ENCODE peak calls at places on chromosomes 4 and X, in four cellular contexts. One of them, this sample, is unnamed.

GRCh38 chr4:32117696-32118095 is 1397.5 kb downstream of the PCDH7 start:
- DNase-seq in transverse colon: no peak
- DNase-seq in uterus: no peak
- DNase-seq in fibroblast of lung: no peak
- DNase-seq in this sample: no peak

GRCh38 chr4:102036619-102037376 is 246.3 kb downstream of the BANK1 start:
- DNase-seq in transverse colon: no peak
- DNase-seq in uterus: no peak
- DNase-seq in fibroblast of lung: peak; percentile 37
- DNase-seq in this sample: no peak

GRCh38 chrX:124406294-124407013 is 60.1 kb downstream of the SH2D1A start:
- DNase-seq in transverse colon: peak; percentile 20
- DNase-seq in uterus: no peak
- DNase-seq in fibroblast of lung: peak; percentile 62
- DNase-seq in this sample: peak; percentile 63

GRCh38 chr4:169716677-169717076 is 41.1 kb downstream of the HPF1 start:
- DNase-seq in transverse colon: no peak
- DNase-seq in uterus: no peak
- DNase-seq in fibroblast of lung: peak; percentile 61
- DNase-seq in this sample: no peak

GRCh38 chr4:186266699-186267467 is 894 bp downstream of the F11 start:
- DNase-seq in transverse colon: no peak
- DNase-seq in uterus: no peak
- DNase-seq in fibroblast of lung: peak; percentile 13
- DNase-seq in this sample: peak; percentile 58

GRCh38 chr4:155639674-155640529 is 26.7 kb upstream of the GUCY1A1 start:
- DNase-seq in transverse colon: no peak
- DNase-seq in uterus: no peak
- DNase-seq in fibroblast of lung: peak; percentile 27
- DNase-seq in this sample: no peak

GRCh38 chrX:150270622-150271021 is 92.5 kb upstream of the MAMLD1 start:
- DNase-seq in transverse colon: no peak
- DNase-seq in uterus: no peak
- DNase-seq in fibroblast of lung: no peak
- DNase-seq in this sample: no peak

GRCh38 chr4:62912531-62912930 is 1496.7 kb downstream of the TECRL start:
- DNase-seq in transverse colon: no peak
- DNase-seq in uterus: no peak
- DNase-seq in fibroblast of lung: no peak
- DNase-seq in this sample: no peak

DNA sequence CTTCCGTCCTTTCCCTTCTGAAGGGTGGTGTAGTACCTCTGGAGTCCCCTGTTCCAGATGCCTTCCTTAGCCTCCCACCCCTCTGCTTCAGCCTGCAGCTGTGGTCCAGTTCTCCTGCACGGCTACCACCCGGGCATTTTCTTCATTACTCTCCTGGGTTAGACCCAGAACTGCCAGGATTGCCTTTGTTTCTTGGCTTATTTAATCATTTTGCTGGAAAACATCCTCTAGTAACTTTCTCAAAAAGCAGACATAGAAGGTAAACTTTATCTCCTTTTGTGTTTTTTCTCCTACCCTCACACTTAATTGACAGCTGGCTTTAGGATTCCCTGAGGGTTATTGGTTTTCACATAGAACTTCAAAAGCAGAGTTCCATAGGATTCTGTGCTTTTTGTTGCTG is 20.2 kb downstream of the ANAPC4 start:
- DNase-seq in transverse colon: no peak
- DNase-seq in uterus: no peak
- DNase-seq in fibroblast of lung: no peak
- DNase-seq in this sample: no peak
- H3K36me3 ChIP-seq in transverse colon: peaks cover 2% of the 10 kb centered on the region
- H3K36me3 ChIP-seq in uterus: no peaks in the 10 kb centered on the region
- H3K36me3 ChIP-seq in fibroblast of lung: peaks cover 4% of the 10 kb centered on the region
- H3K36me3 ChIP-seq in this sample: peaks cover 22% of the 10 kb centered on the region

DNA sequence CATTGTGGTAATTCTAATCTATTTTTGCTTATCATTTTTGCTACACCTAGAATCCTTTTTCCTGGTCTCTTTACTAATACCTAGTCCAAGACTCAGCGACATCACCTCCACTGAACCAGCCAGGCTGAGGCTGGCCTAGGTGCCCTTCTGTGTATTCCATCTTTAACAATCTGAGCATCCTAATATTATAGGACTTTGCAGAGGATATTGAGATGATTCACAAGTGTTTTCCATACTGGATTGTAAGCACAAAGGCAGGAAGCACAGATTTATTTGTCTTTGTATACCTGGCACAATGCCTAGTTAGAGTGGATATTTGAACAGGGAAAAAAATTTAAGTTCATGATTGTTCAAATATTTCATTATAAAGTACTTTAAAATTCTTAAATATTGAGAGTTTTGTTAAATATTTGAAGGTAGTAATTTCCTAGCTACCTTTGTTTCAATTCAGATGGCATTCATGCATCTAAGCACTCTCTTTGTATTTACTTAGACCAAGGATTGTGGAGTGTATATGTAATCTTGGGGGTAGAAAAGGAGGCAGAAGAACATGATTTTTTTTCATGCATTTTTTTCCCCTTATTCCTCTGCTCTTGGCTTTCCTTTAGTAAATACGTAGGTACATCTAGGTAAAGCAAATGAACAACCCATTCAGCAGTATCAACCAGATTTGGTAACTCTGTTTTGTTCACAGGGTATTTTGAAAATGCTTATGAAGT is 18.4 kb downstream of the SMARCA5 start:
- DNase-seq in transverse colon: no peak
- DNase-seq in uterus: no peak
- DNase-seq in fibroblast of lung: peak; percentile 20
- DNase-seq in this sample: no peak
- H3K36me3 ChIP-seq in transverse colon: peaks cover 4% of the 10 kb centered on the region
- H3K36me3 ChIP-seq in uterus: no peaks in the 10 kb centered on the region
- H3K36me3 ChIP-seq in fibroblast of lung: peaks cover 11% of the 10 kb centered on the region
- H3K36me3 ChIP-seq in this sample: peaks cover 4% of the 10 kb centered on the region

GRCh38 chrX:119015407-119016242 is 41.2 kb downstream of the LONRF3 start:
- DNase-seq in transverse colon: peak; percentile 32
- DNase-seq in uterus: peak; percentile 43
- DNase-seq in fibroblast of lung: peak; percentile 86
- DNase-seq in this sample: peak; percentile 15

GRCh38 chrX:119010491-119010890 is 36.1 kb downstream of the LONRF3 start:
- DNase-seq in transverse colon: no peak
- DNase-seq in uterus: no peak
- DNase-seq in fibroblast of lung: no peak
- DNase-seq in this sample: no peak

GRCh38 chrX:119009071-119009470 is 34.7 kb downstream of the LONRF3 start:
- DNase-seq in transverse colon: no peak
- DNase-seq in uterus: no peak
- DNase-seq in fibroblast of lung: no peak
- DNase-seq in this sample: no peak

GRCh38 chrX:119008122-119008744 is 33.8 kb downstream of the LONRF3 start:
- DNase-seq in transverse colon: peak; percentile 21
- DNase-seq in uterus: peak; percentile 20
- DNase-seq in fibroblast of lung: no peak
- DNase-seq in this sample: peak; percentile 28

GRCh38 chrX:119013146-119013545 is 38.7 kb downstream of the LONRF3 start:
- DNase-seq in transverse colon: no peak
- DNase-seq in uterus: no peak
- DNase-seq in fibroblast of lung: no peak
- DNase-seq in this sample: no peak
- H3K36me3 ChIP-seq in transverse colon: no peaks in the 10 kb centered on the region
- H3K36me3 ChIP-seq in uterus: no peaks in the 10 kb centered on the region
- H3K36me3 ChIP-seq in fibroblast of lung: no peaks in the 10 kb centered on the region
- H3K36me3 ChIP-seq in this sample: no peaks in the 10 kb centered on the region

GRCh38 chr4:7769936-7770674 is 169.6 kb downstream of the AFAP1 start:
- DNase-seq in transverse colon: no peak
- DNase-seq in uterus: no peak
- DNase-seq in fibroblast of lung: no peak
- DNase-seq in this sample: peak; percentile 64

GRCh38 chr4:7770675-7771050 is 169.0 kb downstream of the AFAP1 start:
- DNase-seq in transverse colon: no peak
- DNase-seq in uterus: no peak
- DNase-seq in fibroblast of lung: no peak
- DNase-seq in this sample: no peak

GRCh38 chr4:7771056-7771455 is 168.6 kb downstream of the AFAP1 start:
- DNase-seq in transverse colon: no peak
- DNase-seq in uterus: no peak
- DNase-seq in fibroblast of lung: no peak
- DNase-seq in this sample: no peak

GRCh38 chr4:7772708-7773385 is 166.8 kb downstream of the AFAP1 start:
- DNase-seq in transverse colon: peak; percentile 78
- DNase-seq in uterus: peak; percentile 59
- DNase-seq in fibroblast of lung: no peak
- DNase-seq in this sample: peak; percentile 76

GRCh38 chr4:7771541-7772507 is 167.8 kb downstream of the AFAP1 start:
- DNase-seq in transverse colon: peak; percentile 66
- DNase-seq in uterus: no peak
- DNase-seq in fibroblast of lung: no peak
- DNase-seq in this sample: peak; percentile 77
- H3K36me3 ChIP-seq in transverse colon: no peaks in the 10 kb centered on the region
- H3K36me3 ChIP-seq in uterus: no peaks in the 10 kb centered on the region
- H3K36me3 ChIP-seq in fibroblast of lung: peaks cover 43% of the 10 kb centered on the region
- H3K36me3 ChIP-seq in this sample: no peaks in the 10 kb centered on the region

GRCh38 chr4:58081356-58081755 is 971.2 kb upstream of the IGFBP7 start:
- DNase-seq in transverse colon: no peak
- DNase-seq in uterus: no peak
- DNase-seq in fibroblast of lung: no peak
- DNase-seq in this sample: no peak
- H3K36me3 ChIP-seq in transverse colon: no peaks in the 10 kb centered on the region
- H3K36me3 ChIP-seq in uterus: no peaks in the 10 kb centered on the region
- H3K36me3 ChIP-seq in fibroblast of lung: no peaks in the 10 kb centered on the region
- H3K36me3 ChIP-seq in this sample: no peaks in the 10 kb centered on the region

GRCh38 chr4:3215733-3216132 is 33.2 kb upstream of the MSANTD1 start:
- DNase-seq in transverse colon: no peak
- DNase-seq in uterus: no peak
- DNase-seq in fibroblast of lung: no peak
- DNase-seq in this sample: no peak
- H3K36me3 ChIP-seq in transverse colon: no peaks in the 10 kb centered on the region
- H3K36me3 ChIP-seq in uterus: no peaks in the 10 kb centered on the region
- H3K36me3 ChIP-seq in fibroblast of lung: peaks cover 17% of the 10 kb centered on the region
- H3K36me3 ChIP-seq in this sample: peaks cover 17% of the 10 kb centered on the region

GRCh38 chr4:3217266-3217665 is 31.7 kb upstream of the MSANTD1 start:
- DNase-seq in transverse colon: no peak
- DNase-seq in uterus: no peak
- DNase-seq in fibroblast of lung: no peak
- DNase-seq in this sample: no peak
- H3K36me3 ChIP-seq in transverse colon: no peaks in the 10 kb centered on the region
- H3K36me3 ChIP-seq in uterus: no peaks in the 10 kb centered on the region
- H3K36me3 ChIP-seq in fibroblast of lung: peaks cover 18% of the 10 kb centered on the region
- H3K36me3 ChIP-seq in this sample: peaks cover 14% of the 10 kb centered on the region

DNA sequence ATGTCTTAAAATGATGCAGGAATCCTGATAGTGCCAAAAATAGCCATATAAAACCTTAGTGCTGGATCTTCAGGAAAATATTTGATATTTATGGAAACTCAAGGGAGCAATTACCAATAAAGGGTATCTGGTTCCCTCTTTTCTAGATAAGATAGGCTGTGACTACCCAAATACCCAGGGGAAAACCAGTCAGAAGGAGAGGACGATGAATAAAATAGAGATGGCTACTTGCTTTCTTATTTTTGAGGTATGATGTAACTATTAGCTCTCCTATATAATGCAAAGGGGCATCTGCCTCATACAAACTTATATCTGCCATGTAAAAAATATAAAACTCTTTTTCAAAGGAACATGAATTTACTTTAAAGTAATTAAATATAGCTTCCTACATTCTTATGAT is 23.4 kb upstream of the COX18 start:
- DNase-seq in transverse colon: no peak
- DNase-seq in uterus: no peak
- DNase-seq in fibroblast of lung: no peak
- DNase-seq in this sample: no peak
- H3K36me3 ChIP-seq in transverse colon: no peaks in the 10 kb centered on the region
- H3K36me3 ChIP-seq in uterus: no peaks in the 10 kb centered on the region
- H3K36me3 ChIP-seq in fibroblast of lung: peaks cover 10% of the 10 kb centered on the region
- H3K36me3 ChIP-seq in this sample: peaks cover 25% of the 10 kb centered on the region

GRCh38 chr4:5735463-5735862 is 24.5 kb downstream of the EVC start:
- DNase-seq in transverse colon: no peak
- DNase-seq in uterus: no peak
- DNase-seq in fibroblast of lung: no peak
- DNase-seq in this sample: no peak
- H3K36me3 ChIP-seq in transverse colon: no peaks in the 10 kb centered on the region
- H3K36me3 ChIP-seq in uterus: no peaks in the 10 kb centered on the region
- H3K36me3 ChIP-seq in fibroblast of lung: peaks cover 18% of the 10 kb centered on the region
- H3K36me3 ChIP-seq in this sample: no peaks in the 10 kb centered on the region

GRCh38 chr4:20723019-20723418 is 22.8 kb downstream of the PACRGL start:
- DNase-seq in transverse colon: no peak
- DNase-seq in uterus: no peak
- DNase-seq in fibroblast of lung: peak; percentile 6
- DNase-seq in this sample: peak; percentile 35
- H3K36me3 ChIP-seq in transverse colon: no peaks in the 10 kb centered on the region
- H3K36me3 ChIP-seq in uterus: no peaks in the 10 kb centered on the region
- H3K36me3 ChIP-seq in fibroblast of lung: peaks cover 2% of the 10 kb centered on the region
- H3K36me3 ChIP-seq in this sample: peaks cover 7% of the 10 kb centered on the region